ENCODE peak calls at places on chromosomes 2 and 18, in seven cellular contexts. G is spleen, T is thyroid gland, P is Panc1, A is keratinocyte, Z is iPS DF 6.9, D is left ventricle myocardium inferior. X is an unnamed sample.
A peak's percentile ranks its signal among the peaks of the same experiment; 100 is the strongest.

GRCh38 chr18:7754725-7755181 is 187.6 kb downstream of the PTPRM start:
- DNase-seq in Z (no peak), G (no peak), A (no peak), D (peak; percentile 31), T (peak; percentile 56), P (no peak), X (peak; percentile 35)

GRCh38 chr2:97728091-97728596 is 14.8 kb downstream of the ZAP70 start:
- DNase-seq in G (peak; percentile 46), T (no peak), P (no peak), Z (no peak), A (no peak), D (peak; percentile 57), X (peak; percentile 35)

GRCh38 chr2:74206180-74206688 is 7.8 kb downstream of the MTHFD2 start:
- DNase-seq in G (peak; percentile 83), T (no peak), P (no peak), A (no peak), Z (no peak), D (no peak), X (peak; percentile 86)

GRCh38 chr2:58562281-58562680 is 321.2 kb upstream of the FANCL start:
- DNase-seq in T (no peak), D (no peak), A (no peak), G (no peak), Z (no peak), P (no peak), X (no peak)

GRCh38 chr2:168190590-168191336 is 56.6 kb downstream of the STK39 start:
- DNase-seq in D (no peak), P (no peak), Z (no peak), A (no peak), G (no peak), T (peak; percentile 7), X (no peak)

GRCh38 chr2:120972286-120972685 is 236.6 kb downstream of the GLI2 start:
- DNase-seq in A (no peak), T (peak; percentile 8), G (no peak), P (no peak), Z (no peak), D (no peak), X (no peak)

GRCh38 chr2:162333968-162334367 is 10.0 kb upstream of the GCA start:
- DNase-seq in Z (no peak), D (no peak), G (no peak), P (no peak), A (no peak), T (peak; percentile 30), X (peak; percentile 40)

GRCh38 chr2:95023222-95023597 is 2.3 kb upstream of the MAL start:
- DNase-seq in A (no peak), Z (no peak), D (no peak), G (no peak), P (no peak), T (peak; percentile 73), X (no peak)

GRCh38 chr2:136363921-136364320 is 246.0 kb upstream of the CXCR4 start:
- DNase-seq in G (no peak), P (no peak), D (no peak), A (no peak), Z (no peak), T (peak; percentile 57), X (peak; percentile 10)

DNA sequence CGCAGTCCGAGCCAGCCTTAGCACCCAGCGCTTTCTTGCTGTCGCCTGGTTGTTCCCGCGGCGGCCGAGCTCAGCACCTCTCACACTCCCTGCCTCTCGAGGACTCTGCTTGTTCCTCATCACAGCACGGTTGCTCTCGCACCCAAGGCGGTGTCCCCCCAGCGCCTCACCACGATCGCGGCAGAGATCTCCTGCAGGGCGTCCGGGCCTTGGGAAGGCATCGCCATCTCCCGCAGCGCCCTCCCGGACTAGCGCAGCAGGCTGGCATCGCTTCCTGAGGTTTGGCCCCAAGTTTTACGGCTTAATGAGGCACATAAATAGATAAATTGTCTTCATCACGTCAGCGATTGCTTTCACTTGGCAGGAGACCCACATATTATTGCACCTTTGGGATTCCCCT is 125.4 kb downstream of the RGPD3 start:
- DNase-seq in A (no peak), D (no peak), T (no peak), Z (no peak), P (no peak), G (no peak), X (no peak)
- H3K36me3 ChIP-seq in A (no peaks in the 10 kb centered on the region), D (no peaks in the 10 kb centered on the region), T (no peaks in the 10 kb centered on the region), Z (no peaks in the 10 kb centered on the region), P (no peaks in the 10 kb centered on the region), G (no peaks in the 10 kb centered on the region), X (no peaks in the 10 kb centered on the region)

GRCh38 chr2:240732911-240733622 is 41.4 kb downstream of the AQP12A start:
- DNase-seq in P (no peak), A (no peak), G (no peak), T (no peak), Z (no peak), D (no peak), X (no peak)
- H3K36me3 ChIP-seq in P (no peaks in the 10 kb centered on the region), A (no peaks in the 10 kb centered on the region), G (no peaks in the 10 kb centered on the region), T (no peaks in the 10 kb centered on the region), Z (peaks cover 39% of the 10 kb centered on the region), D (no peaks in the 10 kb centered on the region), X (no peaks in the 10 kb centered on the region)

GRCh38 chr2:152683400-152683799 is 33.9 kb downstream of the PRPF40A start:
- DNase-seq in A (no peak), D (no peak), G (no peak), Z (no peak), T (no peak), P (no peak), X (no peak)
- H3K36me3 ChIP-seq in A (peaks cover 8% of the 10 kb centered on the region), D (peaks cover 34% of the 10 kb centered on the region), G (peaks cover 56% of the 10 kb centered on the region), Z (peaks cover 7% of the 10 kb centered on the region), T (peaks cover 6% of the 10 kb centered on the region), P (peaks cover 25% of the 10 kb centered on the region), X (peaks cover 36% of the 10 kb centered on the region)

GRCh38 chr2:171726841-171727460 is 39.7 kb downstream of the DYNC1I2 start:
- DNase-seq in G (no peak), Z (no peak), P (no peak), A (no peak), T (no peak), D (no peak), X (no peak)
- H3K36me3 ChIP-seq in G (peaks cover 90% of the 10 kb centered on the region), Z (no peaks in the 10 kb centered on the region), P (peaks cover 49% of the 10 kb centered on the region), A (peaks cover 10% of the 10 kb centered on the region), T (peaks cover 30% of the 10 kb centered on the region), D (peaks cover 81% of the 10 kb centered on the region), X (peaks cover 39% of the 10 kb centered on the region)

X was measured in cardiac muscle cell.